ENCODE peak calls at places on chromosomes 6 and 20, in nine cellular contexts. C, H, T, W, X, S, G, A and Z are unnamed samples. For H3K27me3, the result is how much of the 10 kb centered on the place peaks cover.

GRCh38 chr6:4078830-4079471 is at the start of gene FAM217A:
- DNase-seq in A (no peak), T (no peak), G (no peak), S (no peak), W (no peak), H (no peak), X (no peak), C (no peak), Z (no peak)

GRCh38 chr20:3749689-3750639 is 17.5 kb downstream of the HSPA12B start:
- DNase-seq in C (no peak), H (no peak), A (no peak), T (no peak), X (no peak), G (no peak), W (no peak), S (peak), Z (no peak)

GRCh38 chr6:7051780-7052440 is 55.9 kb upstream of the RREB1 start:
- DNase-seq in W (peak), H (peak), G (peak), T (peak), C (no peak), X (no peak), A (peak), S (peak), Z (peak)

GRCh38 chr6:87803784-87804183 is 101.8 kb upstream of the AKIRIN2 start:
- DNase-seq in H (no peak), A (no peak), G (no peak), S (no peak), X (no peak), T (no peak), C (no peak), W (no peak), Z (no peak)

GRCh38 chr6:84967389-84967788 is 203.0 kb upstream of the TBX18 start:
- DNase-seq in S (peak), A (no peak), W (no peak), T (no peak), H (peak), C (no peak), G (peak), X (peak), Z (no peak)

GRCh38 chr6:33417127-33417902 is 592 bp downstream of the CUTA start:
- DNase-seq in C (no peak), H (peak), X (peak), T (no peak), W (peak), S (peak), A (no peak), G (peak), Z (no peak)

GRCh38 chr20:46237221-46237620 is 71.1 kb downstream of the CDH22 start:
- DNase-seq in W (no peak), G (no peak), S (no peak), H (no peak), A (no peak), T (no peak), X (no peak), C (no peak), Z (no peak)

GRCh38 chr6:168815229-168815628 is 374.2 kb downstream of the SMOC2 start:
- DNase-seq in A (no peak), T (no peak), H (no peak), G (no peak), C (no peak), W (no peak), S (no peak), X (no peak), Z (no peak)

GRCh38 chr6:138403324-138403800 is 661 bp upstream of the HEBP2 start:
- DNase-seq in W (peak), G (no peak), T (peak), H (peak), A (peak), C (no peak), X (peak), S (peak), Z (no peak)

GRCh38 chr6:6386010-6386409 is 65.5 kb upstream of the F13A1 start:
- DNase-seq in S (no peak), G (no peak), C (peak), T (no peak), H (no peak), W (no peak), X (no peak), A (no peak), Z (no peak)

GRCh38 chr20:37389844-37390275 is 43.9 kb downstream of the SRC start:
- DNase-seq in W (peak), H (no peak), X (no peak), A (no peak), S (no peak), G (no peak), T (no peak), C (peak), Z (no peak)

GRCh38 chr6:12392490-12392889 is 102.3 kb downstream of the EDN1 start:
- DNase-seq in W (no peak), T (no peak), X (no peak), S (peak), A (no peak), H (no peak), G (no peak), C (no peak), Z (no peak)

GRCh38 chr6:159108438-159108985 is 60.7 kb upstream of the FNDC1 start:
- DNase-seq in H (no peak), C (peak), G (no peak), A (no peak), T (no peak), S (no peak), W (no peak), X (no peak), Z (no peak)

GRCh38 chr6:135088818-135089809 is 34.5 kb upstream of the HBS1L start:
- DNase-seq in W (no peak), T (no peak), H (peak), C (no peak), A (no peak), G (peak), X (no peak), S (no peak), Z (no peak)

GRCh38 chr6:29816030-29816429 is 11.6 kb upstream of the HLA-G start:
- DNase-seq in W (no peak), T (no peak), S (no peak), A (no peak), G (peak), C (no peak), X (no peak), H (no peak), Z (no peak)

GRCh38 chr6:160278311-160278710 is 19.7 kb upstream of the SLC22A2 start:
- DNase-seq in T (no peak), A (no peak), W (no peak), S (no peak), C (no peak), G (no peak), H (no peak), X (no peak), Z (no peak)

GRCh38 chr6:166025149-166025898 is 142.3 kb downstream of the TBXT start:
- DNase-seq in W (no peak), C (no peak), T (no peak), A (no peak), X (peak), S (no peak), G (no peak), H (peak), Z (no peak)

GRCh38 chr6:37668251-37668650 is 29.4 kb downstream of the MDGA1 start:
- DNase-seq in H (no peak), S (no peak), A (no peak), G (peak), T (no peak), W (no peak), C (no peak), X (peak), Z (no peak)

GRCh38 chr6:104995989-104996617 is 39.2 kb downstream of the LIN28B start:
- DNase-seq in A (no peak), S (peak), T (no peak), C (no peak), X (peak), H (peak), W (no peak), G (peak), Z (no peak)

GRCh38 chr6:170135821-170136471 is 154.9 kb downstream of the DLL1 start:
- DNase-seq in A (no peak), T (no peak), S (no peak), W (peak), X (no peak), G (no peak), C (peak), H (no peak), Z (no peak)

GRCh38 chr6:166728884-166729530 is 102.0 kb upstream of the RPS6KA2 start:
- DNase-seq in C (no peak), W (no peak), S (no peak), A (no peak), T (no peak), H (no peak), X (no peak), G (no peak), Z (no peak)

GRCh38 chr20:64106435-64106961 is 867 bp downstream of the NPBWR2 start:
- DNase-seq in A (no peak), W (no peak), C (no peak), H (no peak), T (peak), X (no peak), G (no peak), S (no peak), Z (no peak)

GRCh38 chr20:4014031-4014474 is 1.3 kb downstream of the RNF24 start:
- DNase-seq in W (peak), C (peak), H (peak), A (peak), T (peak), X (peak), G (peak), S (peak), Z (no peak)

GRCh38 chr20:48115511-48115910 is 330.2 kb upstream of the SULF2 start:
- DNase-seq in H (no peak), X (no peak), G (no peak), W (no peak), A (no peak), S (no peak), T (no peak), C (no peak), Z (no peak)

GRCh38 chr20:32067234-32067821 is 15.3 kb downstream of the HCK start:
- DNase-seq in X (peak), T (no peak), S (no peak), G (peak), W (no peak), A (no peak), H (peak), C (no peak), Z (no peak)

GRCh38 chr6:149082320-149082719 is 235.2 kb upstream of the TAB2 start:
- DNase-seq in W (peak), H (peak), A (peak), C (peak), T (peak), G (peak), S (peak), X (peak), Z (no peak)

GRCh38 chr6:4913705-4914411 is 90.0 kb downstream of the RPP40 start:
- DNase-seq in S (no peak), A (no peak), C (no peak), G (peak), X (no peak), H (no peak), W (no peak), T (no peak), Z (no peak)

GRCh38 chr6:42532038-42532669 is 31.7 kb upstream of the UBR2 start:
- DNase-seq in A (peak), W (no peak), S (peak), G (peak), H (peak), C (no peak), X (peak), T (no peak), Z (no peak)

GRCh38 chr6:40583694-40584093 is 3.5 kb downstream of the LRFN2 start:
- DNase-seq in S (no peak), H (no peak), X (no peak), W (no peak), A (no peak), T (no peak), G (no peak), C (no peak), Z (no peak)

GRCh38 chr6:56250266-56250665 is 2.9 kb upstream of the COL21A1 start:
- DNase-seq in H (no peak), S (peak), W (no peak), G (no peak), C (no peak), A (peak), X (no peak), T (no peak), Z (no peak)

GRCh38 chr6:25717856-25718740 is 36.4 kb upstream of the SLC17A4 start:
- DNase-seq in W (no peak), G (peak), T (no peak), S (peak), X (no peak), A (no peak), C (no peak), H (peak), Z (no peak)

GRCh38 chr6:20952605-20953004 is 418.3 kb downstream of the CDKAL1 start:
- DNase-seq in W (no peak), C (no peak), G (peak), A (no peak), H (peak), T (no peak), S (no peak), X (peak), Z (no peak)

GRCh38 chr6:10431423-10432164 is 16.7 kb upstream of the TFAP2A start:
- DNase-seq in C (no peak), H (no peak), T (no peak), X (no peak), S (no peak), W (no peak), G (no peak), A (no peak), Z (no peak)

GRCh38 chr20:45289942-45290676 is 16.5 kb upstream of the RBPJL start:
- DNase-seq in G (no peak), T (no peak), H (no peak), W (no peak), S (no peak), A (no peak), C (no peak), X (no peak), Z (no peak)

GRCh38 chr6:9834233-9834632 is 580.6 kb downstream of the TFAP2A start:
- DNase-seq in W (no peak), G (no peak), T (no peak), C (no peak), S (no peak), H (no peak), A (no peak), X (no peak), Z (no peak)

GRCh38 chr6:129812145-129812777 is 48.9 kb downstream of the TMEM244 start:
- DNase-seq in W (no peak), T (no peak), G (no peak), H (peak), X (no peak), C (no peak), S (no peak), A (no peak), Z (no peak)

GRCh38 chr20:12113468-12114371 is 196.0 kb downstream of the BTBD3 start:
- DNase-seq in T (no peak), C (no peak), W (no peak), G (peak), A (no peak), H (peak), X (no peak), S (no peak), Z (no peak)

GRCh38 chr6:2793491-2794151 is 28.4 kb downstream of the WRNIP1 start:
- DNase-seq in W (no peak), S (peak), C (no peak), T (peak), H (no peak), A (no peak), G (peak), X (no peak), Z (no peak)

GRCh38 chr6:35777356-35778102 is 1.1 kb downstream of the CLPSL2 start:
- DNase-seq in S (no peak), G (no peak), H (no peak), C (no peak), A (no peak), W (no peak), X (no peak), T (no peak), Z (no peak)
- H3K27me3 ChIP-seq in S (under half), G (under half), H (half or more), C (under half), A (under half), W (under half), X (under half), T (under half), Z (under half)

GRCh38 chr20:62453186-62453808 is 22.5 kb downstream of the GATA5 start:
- DNase-seq in G (no peak), A (no peak), H (no peak), S (no peak), T (no peak), W (no peak), X (no peak), C (no peak), Z (no peak)

GRCh38 chr20:62449951-62450815 is 22.8 kb upstream of the RBBP8NL start:
- DNase-seq in H (no peak), X (no peak), G (peak), C (no peak), A (no peak), W (peak), T (peak), S (no peak), Z (no peak)

GRCh38 chr20:62451970-62452369 is 23.8 kb downstream of the GATA5 start:
- DNase-seq in T (no peak), G (no peak), A (no peak), C (no peak), X (no peak), W (no peak), S (no peak), H (no peak), Z (no peak)

GRCh38 chr20:62451156-62451767 is 23.9 kb upstream of the RBBP8NL start:
- DNase-seq in X (no peak), G (no peak), H (no peak), A (no peak), W (no peak), S (no peak), T (no peak), C (no peak), Z (no peak)

DNA sequence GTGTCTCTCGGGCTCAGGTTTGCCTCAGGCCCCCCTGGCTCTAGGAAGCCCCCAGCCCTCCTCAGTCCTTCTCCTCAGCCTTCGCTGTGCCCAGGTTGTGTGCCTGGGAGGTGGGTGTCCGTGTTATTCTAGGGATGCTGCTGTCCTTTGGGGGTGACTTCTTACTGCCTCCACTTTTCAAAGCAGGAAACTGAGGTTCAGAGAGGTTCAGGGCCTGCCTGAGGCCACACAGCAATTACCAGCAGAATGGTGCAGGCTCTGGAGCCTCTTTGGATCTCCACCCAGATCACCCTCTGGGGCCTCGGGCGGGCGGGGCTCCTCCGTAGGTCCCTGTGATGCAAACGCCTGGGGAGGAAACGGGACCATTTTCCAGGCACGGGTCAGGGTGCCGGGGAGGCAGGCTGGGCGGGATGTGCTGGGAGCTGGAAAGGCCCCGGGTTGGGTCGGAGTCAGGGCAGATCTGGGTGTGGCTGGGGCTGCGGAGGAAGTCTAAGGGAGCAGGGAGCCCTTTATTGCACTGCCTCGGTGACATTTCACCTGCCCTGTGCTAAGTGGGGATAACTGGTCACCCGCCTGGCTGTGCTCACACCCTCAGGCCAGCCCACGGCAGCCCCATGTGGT is 23.2 kb downstream of the GATA5 start:
- DNase-seq in T (peak), C (no peak), H (no peak), W (peak), S (no peak), X (no peak), G (no peak), A (no peak), Z (no peak)
- H3K27me3 ChIP-seq in T (under half), C (under half), H (half or more), W (under half), S (under half), X (half or more), G (under half), A (under half), Z (under half)

GRCh38 chr20:61523145-61523544 is 271.1 kb downstream of the CDH4 start:
- DNase-seq in C (no peak), G (no peak), A (no peak), X (no peak), H (no peak), W (no peak), S (no peak), T (no peak), Z (no peak)

GRCh38 chr20:61522498-61523090 is 270.5 kb downstream of the CDH4 start:
- DNase-seq in T (no peak), G (no peak), A (no peak), H (no peak), X (no peak), S (no peak), C (no peak), W (no peak), Z (no peak)

GRCh38 chr20:61520761-61521460 is 268.9 kb downstream of the CDH4 start:
- DNase-seq in X (no peak), C (no peak), T (no peak), A (no peak), G (no peak), S (no peak), W (no peak), H (no peak), Z (no peak)

GRCh38 chr20:61520076-61520639 is 268.1 kb downstream of the CDH4 start:
- DNase-seq in X (no peak), C (no peak), A (no peak), W (no peak), T (no peak), S (no peak), G (no peak), H (no peak), Z (no peak)

DNA sequence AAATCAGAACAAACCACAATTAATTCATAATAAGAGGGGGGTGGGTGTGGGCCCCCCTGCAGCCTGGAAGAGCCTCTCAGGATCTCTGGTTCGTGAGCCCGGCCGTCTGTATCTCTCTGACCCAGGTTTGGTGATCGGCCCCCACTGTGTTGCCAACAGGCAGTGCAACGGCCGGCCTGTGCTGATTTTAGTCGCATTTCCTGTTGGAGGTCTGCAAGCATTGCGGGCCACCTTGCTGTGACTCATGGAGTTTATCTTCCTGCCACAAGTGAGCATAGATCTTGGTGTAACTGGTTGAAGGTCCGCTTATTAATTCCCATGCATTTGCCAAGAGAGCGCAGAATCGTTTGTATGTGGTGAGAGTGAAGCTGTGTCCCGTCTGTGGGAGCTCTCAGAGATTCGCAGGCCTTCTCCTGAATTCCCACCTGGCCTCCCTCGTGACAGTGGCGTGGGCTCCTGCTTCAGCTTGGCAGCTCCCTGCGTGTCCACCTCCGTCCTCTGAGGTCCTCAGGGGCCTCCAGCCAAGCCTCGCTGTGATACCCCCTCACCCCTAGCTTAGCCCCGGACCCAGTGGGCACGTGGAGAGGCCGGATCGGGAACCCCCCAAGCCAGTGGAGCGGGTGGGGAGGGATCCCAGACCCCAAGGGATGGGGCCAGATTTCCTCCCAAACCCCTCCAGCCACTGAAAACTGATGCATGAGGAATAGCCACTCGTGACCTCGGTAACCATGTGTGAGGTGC is 269.8 kb downstream of the CDH4 start:
- DNase-seq in X (no peak), T (no peak), G (no peak), S (no peak), C (no peak), A (no peak), W (no peak), H (no peak), Z (no peak)
- H3K27me3 ChIP-seq in X (under half), T (under half), G (half or more), S (under half), C (under half), A (under half), W (under half), H (under half), Z (under half)

GRCh38 chr20:59597240-59597639 is 7.1 kb upstream of the PHACTR3 start:
- DNase-seq in G (no peak), A (no peak), H (no peak), X (no peak), T (no peak), W (no peak), S (no peak), C (no peak), Z (no peak)
- H3K27me3 ChIP-seq in G (half or more), A (under half), H (half or more), X (under half), T (under half), W (under half), S (under half), C (under half), Z (under half)